ENCODE peak calls at places on chromosomes 16 and 17, in six cellular contexts. E is HEK293T; O is naive thymus-derived CD8-positive, alpha-beta T cell; D is activated CD4-positive, alpha-beta T cell treated with anti-CD3 and anti-CD28 coated beads for 24 hours; C is NCI-H1105; A is fibroblast of mammary gland. P is an unnamed sample.

GRCh38 chr17:21677911-21678310 is 14.4 kb upstream of the KCNJ18 start:
- DNase-seq in E (no peak), O (no peak), D (no peak), C (no peak), A (no peak), P (no peak)

GRCh38 chr16:19219836-19220235 is 51.8 kb downstream of the SYT17 start:
- DNase-seq in E (no peak), O (no peak), D (no peak), C (no peak), A (peak), P (no peak)

GRCh38 chr16:85553436-85554113 is 59.5 kb upstream of the GSE1 start:
- DNase-seq in E (peak), O (no peak), D (no peak), C (peak), A (peak), P (no peak)

GRCh38 chr17:8103549-8103948 is 14.8 kb downstream of the ALOXE3 start:
- DNase-seq in E (no peak), O (no peak), D (no peak), C (no peak), A (peak), P (no peak)

GRCh38 chr16:79004281-79004680 is 596.3 kb downstream of the MAF start:
- DNase-seq in E (no peak), O (no peak), D (no peak), C (no peak), A (no peak), P (no peak)

GRCh38 chr17:6421700-6422604 is 13.0 kb downstream of the AIPL1 start:
- DNase-seq in E (peak), O (peak), D (peak), C (peak), A (peak), P (peak)

GRCh38 chr16:30951785-30952184 is 2.9 kb downstream of the ORAI3 start:
- DNase-seq in E (no peak), O (no peak), D (no peak), C (no peak), A (peak), P (no peak)

GRCh38 chr16:13453938-13454553 is 465.9 kb upstream of the ERCC4 start:
- DNase-seq in E (peak), O (no peak), D (no peak), C (peak), A (peak), P (no peak)

GRCh38 chr16:361872-362701 is 8.3 kb downstream of the MRPL28 start:
- DNase-seq in E (peak), O (peak), D (peak), C (peak), A (peak), P (peak)

GRCh38 chr16:50043358-50043757 is 18.3 kb downstream of the CNEP1R1 start:
- DNase-seq in E (no peak), O (no peak), D (no peak), C (no peak), A (no peak), P (no peak)

GRCh38 chr16:81905277-81905676 is 106.0 kb downstream of the SDR42E1 start:
- DNase-seq in E (no peak), O (no peak), D (no peak), C (no peak), A (no peak), P (no peak)

GRCh38 chr16:57538235-57538711 is 1.9 kb upstream of the CCDC102A start:
- DNase-seq in E (peak), O (no peak), D (no peak), C (no peak), A (no peak), P (no peak)

GRCh38 chr17:45838751-45839150 is 5.9 kb upstream of the SPPL2C start:
- DNase-seq in E (no peak), O (no peak), D (no peak), C (no peak), A (no peak), P (no peak)

GRCh38 chr17:78883090-78883532 is 19.9 kb downstream of the CEP295NL start:
- DNase-seq in E (no peak), O (no peak), D (no peak), C (no peak), A (peak), P (no peak)

GRCh38 chr17:39551879-39552278 is 55.8 kb downstream of the NEUROD2 start:
- DNase-seq in E (no peak), O (no peak), D (no peak), C (no peak), A (peak), P (no peak)

GRCh38 chr16:79564594-79565210 is 35.8 kb downstream of the MAF start:
- DNase-seq in E (no peak), O (no peak), D (no peak), C (no peak), A (no peak), P (no peak)

GRCh38 chr17:60305141-60305540 is 86.8 kb downstream of the USP32 start:
- DNase-seq in E (no peak), O (no peak), D (no peak), C (no peak), A (no peak), P (no peak)

GRCh38 chr17:30137158-30137557 is 20.5 kb downstream of the NSRP1 start:
- DNase-seq in E (no peak), O (no peak), D (no peak), C (no peak), A (no peak), P (no peak)

GRCh38 chr17:66076546-66077190 is 115.3 kb downstream of the CEP112 start:
- DNase-seq in E (no peak), O (no peak), D (no peak), C (no peak), A (no peak), P (no peak)

GRCh38 chr17:47635734-47636133 is 14.0 kb upstream of the KPNB1 start:
- DNase-seq in E (no peak), O (no peak), D (no peak), C (no peak), A (no peak), P (no peak)

GRCh38 chr16:70778901-70779309 is 22.1 kb downstream of the VAC14 start:
- DNase-seq in E (peak), O (no peak), D (no peak), C (peak), A (peak), P (no peak)

GRCh38 chr17:21199311-21199710 is 14.7 kb downstream of the TMEM11 start:
- DNase-seq in E (no peak), O (no peak), D (no peak), C (no peak), A (peak), P (peak)

GRCh38 chr17:18074566-18075272 is 13.0 kb upstream of the DRG2 start:
- DNase-seq in E (no peak), O (no peak), D (no peak), C (no peak), A (peak), P (no peak)

GRCh38 chr16:424623-425081 is 797 bp upstream of the RAB11FIP3 start:
- DNase-seq in E (no peak), O (no peak), D (peak), C (no peak), A (peak), P (no peak)

GRCh38 chr16:3223913-3224515 is 10.9 kb downstream of the ZNF200 start:
- DNase-seq in E (no peak), O (no peak), D (no peak), C (no peak), A (peak), P (no peak)

GRCh38 chr17:63995626-63996025 is 2.5 kb upstream of the PRR29 start:
- DNase-seq in E (no peak), O (no peak), D (no peak), C (no peak), A (no peak), P (no peak)

P was measured in D721Med.